ENCODE peak calls at places on chromosomes 4 and X, in seven cellular contexts. One of them, this sample, is unnamed.

GRCh38 chr4:1675136-1675801 is 8.8 kb downstream of the FAM53A start:
- DNase-seq in mesendoderm: no peak
- DNase-seq in mesenchymal stem cell: no peak
- DNase-seq in IMR-90: no peak
- DNase-seq in H9: no peak
- DNase-seq in neuronal stem cell: no peak
- DNase-seq in trophoblast cell: no peak
- DNase-seq in this sample: no peak

GRCh38 chrX:56788717-56789122 is 59.7 kb downstream of the NBDY start:
- DNase-seq in mesendoderm: no peak
- DNase-seq in mesenchymal stem cell: no peak
- DNase-seq in IMR-90: peak
- DNase-seq in H9: no peak
- DNase-seq in neuronal stem cell: no peak
- DNase-seq in trophoblast cell: no peak
- DNase-seq in this sample: no peak

GRCh38 chrX:13851996-13852695 is 35.3 kb upstream of the GPM6B start:
- DNase-seq in mesendoderm: no peak
- DNase-seq in mesenchymal stem cell: no peak
- DNase-seq in IMR-90: no peak
- DNase-seq in H9: no peak
- DNase-seq in neuronal stem cell: no peak
- DNase-seq in trophoblast cell: no peak
- DNase-seq in this sample: no peak

GRCh38 chr4:14864365-14864762 is 137.9 kb upstream of the CPEB2 start:
- DNase-seq in mesendoderm: no peak
- DNase-seq in mesenchymal stem cell: no peak
- DNase-seq in IMR-90: no peak
- DNase-seq in H9: no peak
- DNase-seq in neuronal stem cell: no peak
- DNase-seq in trophoblast cell: no peak
- DNase-seq in this sample: no peak

GRCh38 chrX:140151316-140151715 is 186.0 kb upstream of the CXorf66 start:
- DNase-seq in mesendoderm: no peak
- DNase-seq in mesenchymal stem cell: no peak
- DNase-seq in IMR-90: no peak
- DNase-seq in H9: no peak
- DNase-seq in neuronal stem cell: no peak
- DNase-seq in trophoblast cell: no peak
- DNase-seq in this sample: no peak

GRCh38 chrX:69664693-69665092 is 48.8 kb downstream of the EDA start:
- DNase-seq in mesendoderm: no peak
- DNase-seq in mesenchymal stem cell: no peak
- DNase-seq in IMR-90: no peak
- DNase-seq in H9: no peak
- DNase-seq in neuronal stem cell: no peak
- DNase-seq in trophoblast cell: no peak
- DNase-seq in this sample: no peak

GRCh38 chr4:128810331-128810870 is 901 bp downstream of the JADE1 start:
- DNase-seq in mesendoderm: peak
- DNase-seq in mesenchymal stem cell: peak
- DNase-seq in IMR-90: peak
- DNase-seq in H9: no peak
- DNase-seq in neuronal stem cell: no peak
- DNase-seq in trophoblast cell: peak
- DNase-seq in this sample: no peak

GRCh38 chrX:112197845-112198244 is 115.3 kb upstream of the TRPC5 start:
- DNase-seq in mesendoderm: no peak
- DNase-seq in mesenchymal stem cell: no peak
- DNase-seq in IMR-90: no peak
- DNase-seq in H9: no peak
- DNase-seq in neuronal stem cell: no peak
- DNase-seq in trophoblast cell: no peak
- DNase-seq in this sample: no peak

GRCh38 chr4:71540749-71541269 is 202.0 kb downstream of the SLC4A4 start:
- DNase-seq in mesendoderm: peak
- DNase-seq in mesenchymal stem cell: peak
- DNase-seq in IMR-90: no peak
- DNase-seq in H9: no peak
- DNase-seq in neuronal stem cell: no peak
- DNase-seq in trophoblast cell: peak
- DNase-seq in this sample: no peak

GRCh38 chr4:17809667-17810066 is 890 bp downstream of the DCAF16 start:
- DNase-seq in mesendoderm: no peak
- DNase-seq in mesenchymal stem cell: no peak
- DNase-seq in IMR-90: no peak
- DNase-seq in H9: no peak
- DNase-seq in neuronal stem cell: no peak
- DNase-seq in trophoblast cell: no peak
- DNase-seq in this sample: no peak

GRCh38 chr4:101123231-101123630 is 224.1 kb downstream of the PPP3CA start:
- DNase-seq in mesendoderm: no peak
- DNase-seq in mesenchymal stem cell: no peak
- DNase-seq in IMR-90: no peak
- DNase-seq in H9: no peak
- DNase-seq in neuronal stem cell: no peak
- DNase-seq in trophoblast cell: no peak
- DNase-seq in this sample: no peak

GRCh38 chr4:101122019-101122418 is 225.3 kb downstream of the PPP3CA start:
- DNase-seq in mesendoderm: no peak
- DNase-seq in mesenchymal stem cell: no peak
- DNase-seq in IMR-90: no peak
- DNase-seq in H9: no peak
- DNase-seq in neuronal stem cell: no peak
- DNase-seq in trophoblast cell: no peak
- DNase-seq in this sample: no peak

GRCh38 chr4:101115841-101116240 is 231.5 kb downstream of the PPP3CA start:
- DNase-seq in mesendoderm: no peak
- DNase-seq in mesenchymal stem cell: no peak
- DNase-seq in IMR-90: no peak
- DNase-seq in H9: no peak
- DNase-seq in neuronal stem cell: no peak
- DNase-seq in trophoblast cell: no peak
- DNase-seq in this sample: no peak

GRCh38 chr4:101118641-101119040 is 228.7 kb downstream of the PPP3CA start:
- DNase-seq in mesendoderm: no peak
- DNase-seq in mesenchymal stem cell: no peak
- DNase-seq in IMR-90: no peak
- DNase-seq in H9: no peak
- DNase-seq in neuronal stem cell: no peak
- DNase-seq in trophoblast cell: no peak
- DNase-seq in this sample: no peak

DNA sequence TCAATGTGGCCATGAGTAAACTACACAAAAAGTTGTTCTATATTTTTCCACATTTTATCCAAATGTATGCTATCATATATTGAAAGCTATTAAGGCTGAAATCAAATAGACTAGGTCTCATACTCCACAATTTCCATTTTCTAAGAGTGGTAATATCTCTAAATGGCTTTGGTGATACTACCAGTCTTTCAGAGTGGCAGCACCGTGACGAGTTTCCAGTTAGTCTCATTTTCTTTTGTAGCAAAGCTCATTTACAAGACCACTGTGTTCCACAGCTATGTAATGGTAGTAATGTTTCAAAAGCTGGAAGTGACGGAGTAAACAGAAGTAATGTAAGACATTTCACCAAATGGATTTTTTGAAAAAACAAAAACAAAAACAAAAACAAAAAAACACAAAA is 228.2 kb downstream of the PPP3CA start:
- DNase-seq in mesendoderm: no peak
- DNase-seq in mesenchymal stem cell: no peak
- DNase-seq in IMR-90: no peak
- DNase-seq in H9: no peak
- DNase-seq in neuronal stem cell: no peak
- DNase-seq in trophoblast cell: no peak
- DNase-seq in this sample: no peak
- H3K18ac ChIP-seq in mesendoderm: no peak
- H3K18ac ChIP-seq in mesenchymal stem cell: no peak
- H3K18ac ChIP-seq in IMR-90: no peak
- H3K18ac ChIP-seq in H9: no peak
- H3K18ac ChIP-seq in neuronal stem cell: no peak
- H3K18ac ChIP-seq in trophoblast cell: no peak
- H3K18ac ChIP-seq in this sample: no peak

DNA sequence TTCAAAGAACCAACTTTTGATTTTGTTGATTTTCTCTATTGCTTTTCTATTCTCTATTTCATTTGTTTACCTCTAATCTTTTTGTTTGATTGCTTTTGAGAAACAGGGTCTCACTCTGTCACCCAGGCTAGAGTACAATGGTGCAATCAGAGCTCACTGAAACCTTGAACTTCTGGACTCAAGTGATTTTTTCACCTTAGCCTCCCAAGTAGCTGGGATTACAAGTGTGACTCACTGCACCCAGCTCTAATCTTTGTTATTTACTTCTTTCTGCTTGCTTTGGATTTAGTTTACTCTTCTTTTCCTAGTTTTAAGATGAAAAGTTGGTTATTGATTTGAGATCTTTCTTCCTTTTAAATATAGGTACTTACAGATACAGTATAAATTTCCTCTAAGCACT is 26.2 kb downstream of the RAB9B start:
- DNase-seq in mesendoderm: no peak
- DNase-seq in mesenchymal stem cell: no peak
- DNase-seq in IMR-90: no peak
- DNase-seq in H9: no peak
- DNase-seq in neuronal stem cell: no peak
- DNase-seq in trophoblast cell: no peak
- DNase-seq in this sample: no peak
- H3K18ac ChIP-seq in mesendoderm: no peak
- H3K18ac ChIP-seq in mesenchymal stem cell: no peak
- H3K18ac ChIP-seq in IMR-90: no peak
- H3K18ac ChIP-seq in H9: no peak
- H3K18ac ChIP-seq in neuronal stem cell: no peak
- H3K18ac ChIP-seq in trophoblast cell: no peak
- H3K18ac ChIP-seq in this sample: no peak

DNA sequence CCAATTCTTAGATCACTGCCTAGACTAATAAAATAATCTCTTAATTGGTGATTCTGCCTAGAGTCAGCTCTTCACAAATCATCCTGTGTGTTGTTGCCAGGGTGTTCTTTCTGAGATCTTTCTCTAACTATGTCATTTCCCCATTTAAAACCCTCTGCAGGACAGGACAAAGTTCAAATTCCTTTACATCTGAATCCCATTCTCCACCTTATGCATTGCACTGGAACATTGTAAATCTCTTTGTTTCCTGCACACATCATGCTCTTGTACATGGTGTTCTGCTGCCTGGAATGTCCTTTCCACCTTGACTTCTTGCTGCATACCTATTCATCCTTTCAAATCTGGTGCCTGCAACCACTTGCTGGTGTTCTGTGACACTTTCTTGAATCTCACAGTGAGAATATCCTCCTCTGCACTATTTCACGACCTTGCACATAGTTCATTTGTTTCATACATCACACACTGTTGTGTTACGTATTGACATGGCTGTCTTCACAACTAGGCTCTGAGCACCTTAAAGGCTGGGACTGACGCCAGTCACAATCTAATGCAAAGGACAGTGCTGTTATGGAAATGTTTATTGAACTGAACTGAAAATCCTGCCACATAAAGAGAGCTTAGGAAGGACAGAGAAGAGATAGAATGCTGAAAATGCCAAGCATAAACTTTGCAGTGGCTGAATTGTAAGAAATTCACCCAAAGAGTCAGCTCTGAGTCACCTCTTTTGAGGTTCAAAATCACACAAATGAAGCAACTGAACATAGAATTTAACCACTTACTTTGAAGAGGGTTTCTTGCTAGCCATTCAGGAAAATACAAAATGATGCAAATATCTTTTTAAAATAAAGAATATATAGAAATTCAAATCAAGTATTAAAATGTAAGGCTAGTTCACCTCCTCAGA is 26.4 kb upstream of the SMIM14 start:
- DNase-seq in mesendoderm: no peak
- DNase-seq in mesenchymal stem cell: peak
- DNase-seq in IMR-90: peak
- DNase-seq in H9: no peak
- DNase-seq in neuronal stem cell: no peak
- DNase-seq in trophoblast cell: no peak
- DNase-seq in this sample: no peak
- H3K18ac ChIP-seq in mesendoderm: no peak
- H3K18ac ChIP-seq in mesenchymal stem cell: no peak
- H3K18ac ChIP-seq in IMR-90: peak
- H3K18ac ChIP-seq in H9: no peak
- H3K18ac ChIP-seq in neuronal stem cell: no peak
- H3K18ac ChIP-seq in trophoblast cell: no peak
- H3K18ac ChIP-seq in this sample: no peak

GRCh38 chr4:170137466-170137865 is 47.7 kb upstream of the AADAT start:
- DNase-seq in mesendoderm: no peak
- DNase-seq in mesenchymal stem cell: no peak
- DNase-seq in IMR-90: no peak
- DNase-seq in H9: no peak
- DNase-seq in neuronal stem cell: no peak
- DNase-seq in trophoblast cell: no peak
- DNase-seq in this sample: no peak

GRCh38 chr4:170139764-170140163 is 50.0 kb upstream of the AADAT start:
- DNase-seq in mesendoderm: no peak
- DNase-seq in mesenchymal stem cell: peak
- DNase-seq in IMR-90: peak
- DNase-seq in H9: no peak
- DNase-seq in neuronal stem cell: no peak
- DNase-seq in trophoblast cell: no peak
- DNase-seq in this sample: no peak

GRCh38 chr4:170138580-170139194 is 48.9 kb upstream of the AADAT start:
- DNase-seq in mesendoderm: peak
- DNase-seq in mesenchymal stem cell: peak
- DNase-seq in IMR-90: peak
- DNase-seq in H9: peak
- DNase-seq in neuronal stem cell: peak
- DNase-seq in trophoblast cell: peak
- DNase-seq in this sample: peak

GRCh38 chr4:170134821-170135220 is 45.1 kb upstream of the AADAT start:
- DNase-seq in mesendoderm: no peak
- DNase-seq in mesenchymal stem cell: no peak
- DNase-seq in IMR-90: no peak
- DNase-seq in H9: no peak
- DNase-seq in neuronal stem cell: no peak
- DNase-seq in trophoblast cell: no peak
- DNase-seq in this sample: no peak
- H3K18ac ChIP-seq in mesendoderm: no peak
- H3K18ac ChIP-seq in mesenchymal stem cell: no peak
- H3K18ac ChIP-seq in IMR-90: no peak
- H3K18ac ChIP-seq in H9: no peak
- H3K18ac ChIP-seq in neuronal stem cell: no peak
- H3K18ac ChIP-seq in trophoblast cell: no peak
- H3K18ac ChIP-seq in this sample: no peak

GRCh38 chr4:152847376-152847775 is 67.6 kb downstream of the ARFIP1 start:
- DNase-seq in mesendoderm: no peak
- DNase-seq in mesenchymal stem cell: no peak
- DNase-seq in IMR-90: no peak
- DNase-seq in H9: no peak
- DNase-seq in neuronal stem cell: no peak
- DNase-seq in trophoblast cell: no peak
- DNase-seq in this sample: no peak
- H3K18ac ChIP-seq in mesendoderm: no peak
- H3K18ac ChIP-seq in mesenchymal stem cell: no peak
- H3K18ac ChIP-seq in IMR-90: no peak
- H3K18ac ChIP-seq in H9: no peak
- H3K18ac ChIP-seq in neuronal stem cell: no peak
- H3K18ac ChIP-seq in trophoblast cell: peak
- H3K18ac ChIP-seq in this sample: no peak

GRCh38 chrX:54325077-54325476 is 32.8 kb downstream of the WNK3 start:
- DNase-seq in mesendoderm: no peak
- DNase-seq in mesenchymal stem cell: no peak
- DNase-seq in IMR-90: no peak
- DNase-seq in H9: no peak
- DNase-seq in neuronal stem cell: no peak
- DNase-seq in trophoblast cell: no peak
- DNase-seq in this sample: no peak
- H3K18ac ChIP-seq in mesendoderm: no peak
- H3K18ac ChIP-seq in mesenchymal stem cell: no peak
- H3K18ac ChIP-seq in IMR-90: no peak
- H3K18ac ChIP-seq in H9: no peak
- H3K18ac ChIP-seq in neuronal stem cell: no peak
- H3K18ac ChIP-seq in trophoblast cell: no peak
- H3K18ac ChIP-seq in this sample: no peak

This sample was measured in H1.